ENCODE peak calls at places on chromosomes 4 and X, in five cellular contexts. X, H, J, V and E are unnamed samples.
A peak's percentile ranks its signal among the peaks of the same experiment; 100 is the strongest.

GRCh38 chr4:25234390-25235367 is 846 bp downstream of the PI4K2B start:
- DNase-seq in X (peak; percentile 45), H (peak; percentile 59), J (peak; percentile 68), V (peak; percentile 68), E (peak; percentile 34)

GRCh38 chr4:5517372-5517771 is 191.0 kb downstream of the EVC2 start:
- DNase-seq in X (no peak), H (no peak), J (no peak), V (no peak), E (no peak)

GRCh38 chr4:86594559-86595425 is 677 bp downstream of the PTPN13 start:
- DNase-seq in X (peak; percentile 47), H (peak; percentile 82), J (peak; percentile 51), V (peak; percentile 33), E (peak; percentile 70)

GRCh38 chr4:73396993-73397972 is 6.8 kb upstream of the ALB start:
- DNase-seq in X (no peak), H (no peak), J (no peak), V (no peak), E (no peak)

GRCh38 chrX:4638036-4638435 is 924.6 kb upstream of the PRKX start:
- DNase-seq in X (no peak), H (no peak), J (no peak), V (no peak), E (no peak)

GRCh38 chr4:76106442-76106841 is 31.9 kb downstream of the ART3 start:
- DNase-seq in X (no peak), H (no peak), J (no peak), V (no peak), E (no peak)

GRCh38 chrX:54964766-54965511 is 29.0 kb downstream of the PFKFB1 start:
- DNase-seq in X (no peak), H (no peak), J (no peak), V (no peak), E (no peak)

GRCh38 chr4:48141048-48141447 is 7.0 kb upstream of the TXK start:
- DNase-seq in X (no peak), H (peak; percentile 27), J (peak; percentile 69), V (peak; percentile 48), E (no peak)

GRCh38 chr4:1619151-1619672 is 64.9 kb downstream of the FAM53A start:
- DNase-seq in X (no peak), H (no peak), J (no peak), V (no peak), E (no peak)

GRCh38 chr4:159443975-159444374 is 341.1 kb downstream of the RAPGEF2 start:
- DNase-seq in X (no peak), H (no peak), J (no peak), V (no peak), E (no peak)

GRCh38 chrX:107711521-107712041 is 64.0 kb downstream of the TSC22D3 start:
- DNase-seq in X (no peak), H (no peak), J (no peak), V (no peak), E (no peak)

GRCh38 chr4:20272411-20272872 is 20.7 kb downstream of the SLIT2 start:
- DNase-seq in X (no peak), H (no peak), J (no peak), V (no peak), E (no peak)

GRCh38 chrX:73767017-73767416 is 204.0 kb downstream of the CHIC1 start:
- DNase-seq in X (no peak), H (no peak), J (no peak), V (no peak), E (no peak)

GRCh38 chrX:151268836-151269235 is 92.5 kb downstream of the GPR50 start:
- DNase-seq in X (no peak), H (no peak), J (no peak), V (no peak), E (no peak)

GRCh38 chrX:136711147-136711546 is 63.2 kb downstream of the CD40LG start:
- DNase-seq in X (no peak), H (peak; percentile 24), J (no peak), V (peak; percentile 5), E (peak; percentile 7)

GRCh38 chr4:61273237-61273636 is 73.1 kb downstream of the ADGRL3 start:
- DNase-seq in X (no peak), H (no peak), J (no peak), V (no peak), E (no peak)

GRCh38 chr4:109701566-109702399 is 1.5 kb downstream of the CASP6 start:
- DNase-seq in X (no peak), H (no peak), J (peak; percentile 3), V (no peak), E (no peak)

GRCh38 chr4:15695240-15695699 is 7.6 kb upstream of the BST1 start:
- DNase-seq in X (no peak), H (no peak), J (no peak), V (peak; percentile 59), E (no peak)

GRCh38 chr4:38268108-38268507 is 307.9 kb downstream of the PTTG2 start:
- DNase-seq in X (no peak), H (no peak), J (no peak), V (no peak), E (no peak)

GRCh38 chr4:1973218-1973617 is 35.6 kb downstream of the NELFA start:
- DNase-seq in X (no peak), H (no peak), J (no peak), V (no peak), E (no peak)

GRCh38 chr4:54067163-54067562 is 2.8 kb upstream of the CHIC2 start:
- DNase-seq in X (peak; percentile 24), H (no peak), J (no peak), V (no peak), E (peak; percentile 43)

GRCh38 chrX:114970806-114971205 is 46.6 kb downstream of the IL13RA2 start:
- DNase-seq in X (no peak), H (no peak), J (no peak), V (no peak), E (no peak)

GRCh38 chr4:144223654-144224053 is 83.1 kb upstream of the GYPA start:
- DNase-seq in X (no peak), H (no peak), J (no peak), V (no peak), E (no peak)

GRCh38 chr4:137993232-137993631 is 248.9 kb downstream of the SLC7A11 start:
- DNase-seq in X (no peak), H (no peak), J (no peak), V (no peak), E (no peak)

GRCh38 chr4:38046735-38047487 is 86.7 kb downstream of the PTTG2 start:
- DNase-seq in X (no peak), H (no peak), J (no peak), V (no peak), E (no peak)

GRCh38 chr4:186472948-186473347 is 82.4 kb downstream of the MTNR1A start:
- DNase-seq in X (no peak), H (no peak), J (peak; percentile 19), V (peak; percentile 52), E (peak; percentile 15)

GRCh38 chr4:185540487-185541125 is 5.3 kb upstream of the PDLIM3 start:
- DNase-seq in X (no peak), H (no peak), J (no peak), V (no peak), E (no peak)

GRCh38 chr4:183830438-183830985 is 74.6 kb upstream of the STOX2 start:
- DNase-seq in X (no peak), H (no peak), J (no peak), V (no peak), E (no peak)

GRCh38 chr4:47213971-47214370 is 182.6 kb downstream of the GABRB1 start:
- DNase-seq in X (no peak), H (peak; percentile 51), J (no peak), V (peak; percentile 36), E (peak; percentile 56)

GRCh38 chr4:89298788-89299152 is 8.8 kb downstream of the GPRIN3 start:
- DNase-seq in X (no peak), H (no peak), J (peak; percentile 43), V (no peak), E (no peak)

GRCh38 chr4:121072080-121072835 is at the start of gene NDNF:
- DNase-seq in X (peak; percentile 75), H (peak; percentile 24), J (peak; percentile 24), V (peak; percentile 19), E (no peak)

GRCh38 chrX:64188901-64189300 is 16.6 kb downstream of the AMER1 start:
- DNase-seq in X (no peak), H (no peak), J (no peak), V (no peak), E (no peak)

GRCh38 chrX:103107836-103108235 is 14.9 kb upstream of the NXF3 start:
- DNase-seq in X (no peak), H (no peak), J (no peak), V (no peak), E (no peak)

GRCh38 chr4:167136270-167136669 is 98.0 kb downstream of the SPOCK3 start:
- DNase-seq in X (no peak), H (no peak), J (no peak), V (no peak), E (no peak)